ENCODE peak calls at places on chromosomes 16 and 17, in six cellular contexts. J is endothelial cell; S is activated naive CD4-positive, alpha-beta T cell treated with anti-CD3 and anti-CD28 coated beads, Interleukin-2, amount 10 ng/mL, durations not matched to agents 7 days and 5 days; O is adrenal gland; U is transverse colon; A is thoracic aorta. K is an unnamed sample.

GRCh38 chr17:10172241-10172741 is 26.1 kb downstream of the GAS7 start:
- DNase-seq in A (no peak), S (no peak), J (no peak), O (no peak), U (no peak), K (no peak)

GRCh38 chr17:66829883-66830282 is 5.0 kb upstream of the CACNG5 start:
- DNase-seq in O (no peak), U (no peak), A (no peak), J (no peak), S (no peak), K (no peak)

GRCh38 chr16:70395345-70395901 is 43.5 kb downstream of the ST3GAL2 start:
- DNase-seq in U (peak), S (peak), J (peak), A (no peak), O (peak), K (peak)

GRCh38 chr16:69927056-69927757 is 23.9 kb upstream of the CLEC18A start:
- DNase-seq in J (no peak), S (no peak), A (no peak), U (no peak), O (peak), K (peak)

GRCh38 chr17:73482251-73482661 is 162.0 kb downstream of the SDK2 start:
- DNase-seq in S (no peak), J (no peak), O (no peak), U (no peak), A (no peak), K (no peak)

GRCh38 chr16:68644715-68645493 is at the start of gene CDH3:
- DNase-seq in O (no peak), A (no peak), J (peak), S (peak), U (peak), K (no peak)

GRCh38 chr17:39408360-39408759 is 6.9 kb upstream of the FBXL20 start:
- DNase-seq in A (no peak), J (no peak), S (no peak), U (no peak), O (no peak), K (no peak)

GRCh38 chr16:12395266-12395665 is 408.4 kb downstream of the CPPED1 start:
- DNase-seq in J (no peak), A (no peak), O (no peak), S (no peak), U (no peak), K (no peak)

GRCh38 chr17:32174889-32175288 is 32.6 kb downstream of the RHOT1 start:
- DNase-seq in O (no peak), S (no peak), J (no peak), U (no peak), A (no peak), K (no peak)

GRCh38 chr17:28720247-28720996 is 637 bp downstream of the RPL23A start:
- DNase-seq in A (no peak), U (no peak), O (no peak), S (peak), J (no peak), K (no peak)

GRCh38 chr16:3953728-3954410 is 73.4 kb upstream of the CREBBP start:
- DNase-seq in S (no peak), U (no peak), O (no peak), A (no peak), J (no peak), K (no peak)

GRCh38 chr17:51397361-51398127 is 137.2 kb downstream of the UTP18 start:
- DNase-seq in O (no peak), U (no peak), S (no peak), J (no peak), A (no peak), K (no peak)

GRCh38 chr17:81191646-81192045 is 25.6 kb upstream of the AATK start:
- DNase-seq in U (no peak), A (no peak), S (no peak), O (no peak), J (no peak), K (peak)

GRCh38 chr16:29226782-29227181 is 179.7 kb downstream of the NPIPB11 start:
- DNase-seq in O (no peak), U (no peak), J (no peak), S (no peak), A (no peak), K (no peak)

GRCh38 chr17:18224428-18225120 is 861 bp upstream of the LLGL1 start:
- DNase-seq in O (no peak), S (no peak), U (no peak), A (no peak), J (peak), K (peak)

GRCh38 chr16:58639836-58640235 is 10.2 kb upstream of the CNOT1 start:
- DNase-seq in O (no peak), J (no peak), S (no peak), U (no peak), A (no peak), K (no peak)